ENCODE peak calls at places on chromosomes 13 and 19, in nine cellular contexts. S, Q, X, N, F, O, A, P and L are unnamed samples.
A peak's percentile ranks its signal among the peaks of the same experiment; 100 is the strongest.

GRCh38 chr19:40613669-40614594 is 12.8 kb downstream of the LTBP4 start:
- DNase-seq in S (peak; percentile 91), Q (peak; percentile 81), X (peak; percentile 96), N (peak; percentile 82), F (peak; percentile 77), O (peak; percentile 77), A (peak; percentile 82), P (peak; percentile 67), L (peak; percentile 80)

GRCh38 chr19:35552534-35553384 is 7.3 kb downstream of the TMEM147 start:
- DNase-seq in S (no peak), Q (no peak), X (no peak), N (no peak), F (no peak), O (no peak), A (no peak), P (no peak), L (no peak)

GRCh38 chr13:89953581-89953980 is 1393.9 kb upstream of the MIR17HG start:
- DNase-seq in S (no peak), Q (no peak), X (no peak), N (no peak), F (no peak), O (no peak), A (no peak), P (no peak), L (no peak)

GRCh38 chr19:6464070-6464873 is at the start of gene CRB3:
- DNase-seq in S (no peak), Q (peak; percentile 66), X (peak; percentile 99), N (no peak), F (no peak), O (peak; percentile 90), A (no peak), P (no peak), L (no peak)

GRCh38 chr19:4523306-4524110 is 5.2 kb upstream of the PLIN4 start:
- DNase-seq in S (peak; percentile 76), Q (no peak), X (peak; percentile 62), N (no peak), F (no peak), O (no peak), A (peak; percentile 39), P (no peak), L (peak; percentile 87)

GRCh38 chr13:59906413-59907027 is 257.2 kb downstream of the DIAPH3 start:
- DNase-seq in S (no peak), Q (no peak), X (no peak), N (no peak), F (no peak), O (no peak), A (no peak), P (peak; percentile 8), L (no peak)

GRCh38 chr19:46412034-46412982 is 1.1 kb downstream of the CCDC8 start:
- DNase-seq in S (no peak), Q (no peak), X (no peak), N (no peak), F (no peak), O (no peak), A (no peak), P (no peak), L (peak; percentile 20)

GRCh38 chr13:21232196-21232595 is 55.7 kb downstream of the MRPL57 start:
- DNase-seq in S (no peak), Q (no peak), X (no peak), N (no peak), F (no peak), O (no peak), A (no peak), P (peak; percentile 6), L (peak; percentile 62)

GRCh38 chr19:45515807-45516401 is 8.6 kb downstream of the VASP start:
- DNase-seq in S (no peak), Q (no peak), X (peak; percentile 81), N (no peak), F (no peak), O (no peak), A (no peak), P (no peak), L (no peak)

GRCh38 chr19:11269408-11269807 is 7.1 kb upstream of the DOCK6 start:
- DNase-seq in S (no peak), Q (no peak), X (no peak), N (no peak), F (no peak), O (no peak), A (no peak), P (no peak), L (no peak)

GRCh38 chr19:2416321-2417097 is 10.9 kb downstream of the TIMM13 start:
- DNase-seq in S (no peak), Q (no peak), X (no peak), N (no peak), F (no peak), O (no peak), A (no peak), P (no peak), L (no peak)

GRCh38 chr13:33261426-33262068 is 24.0 kb downstream of the STARD13 start:
- DNase-seq in S (no peak), Q (no peak), X (no peak), N (no peak), F (no peak), O (no peak), A (no peak), P (no peak), L (no peak)

GRCh38 chr19:57807541-57807940 is 7.2 kb downstream of the ZNF552 start:
- DNase-seq in S (no peak), Q (no peak), X (no peak), N (no peak), F (no peak), O (no peak), A (no peak), P (no peak), L (no peak)

GRCh38 chr13:20495087-20496023 is 30.3 kb downstream of the CRYL1 start:
- DNase-seq in S (peak; percentile 72), Q (peak; percentile 33), X (no peak), N (peak; percentile 55), F (peak; percentile 57), O (peak; percentile 67), A (peak; percentile 67), P (peak; percentile 39), L (no peak)

DNA sequence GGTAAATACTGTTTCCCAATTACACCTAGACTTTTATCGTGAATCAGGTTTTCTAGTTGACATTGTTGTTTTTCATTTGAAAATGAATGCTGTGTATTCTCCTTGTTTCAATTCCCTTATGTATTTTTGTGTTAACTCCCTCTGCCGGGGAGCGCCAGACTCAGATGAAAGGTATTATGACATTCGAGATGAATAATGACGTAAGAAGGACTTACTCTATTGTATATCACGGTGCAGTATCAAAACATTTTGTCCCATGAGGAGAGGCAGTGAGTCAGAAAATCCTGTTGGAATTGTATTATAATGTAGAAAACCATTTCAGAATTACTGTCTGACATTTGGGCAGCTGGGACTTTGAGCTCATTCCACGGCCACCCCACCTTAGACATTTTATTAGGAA is 61.6 kb downstream of the LRCH1 start:
- DNase-seq in S (no peak), Q (no peak), X (no peak), N (no peak), F (no peak), O (no peak), A (no peak), P (peak; percentile 54), L (no peak)
- TF ChIP-seq CTCF in S (no peak), Q (no peak), X (no peak), N (no peak), F (peak; percentile 17), O (no peak), A (no peak), P (peak; percentile 47), L (no peak)

GRCh38 chr13:81540777-81541176 is 1199.9 kb upstream of the SPRY2 start:
- DNase-seq in S (no peak), Q (no peak), X (no peak), N (no peak), F (no peak), O (no peak), A (no peak), P (no peak), L (no peak)
- TF ChIP-seq CTCF in S (peak; percentile 14), Q (no peak), X (no peak), N (peak; percentile 18), F (no peak), O (peak; percentile 20), A (no peak), P (no peak), L (no peak)

DNA sequence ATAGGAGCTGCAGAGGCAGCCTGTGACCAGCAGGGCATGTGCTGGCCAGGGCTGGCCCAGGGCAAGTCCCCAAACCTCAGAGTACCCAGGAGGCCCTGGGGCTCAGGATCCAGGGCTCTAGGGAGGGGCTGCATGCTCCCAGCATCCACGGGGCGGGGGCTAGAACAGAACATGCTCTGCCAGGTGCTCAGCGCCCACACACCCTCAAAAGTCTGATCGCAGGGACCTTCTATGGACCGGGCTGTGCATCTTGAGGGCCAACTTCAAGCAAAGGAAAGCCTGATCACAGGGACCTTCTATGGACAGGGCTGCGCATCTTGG is 33.5 kb downstream of the ELL start:
- DNase-seq in S (no peak), Q (no peak), X (no peak), N (no peak), F (no peak), O (no peak), A (no peak), P (no peak), L (no peak)
- TF ChIP-seq CTCF in S (no peak), Q (no peak), X (no peak), N (peak; percentile 19), F (peak; percentile 67), O (peak; percentile 12), A (peak; percentile 35), P (peak; percentile 32), L (peak; percentile 40)

GRCh38 chr13:43964698-43965097 is 85.0 kb downstream of the LACC1 start:
- DNase-seq in S (no peak), Q (no peak), X (no peak), N (no peak), F (no peak), O (no peak), A (no peak), P (no peak), L (no peak)
- TF ChIP-seq CTCF in S (no peak), Q (no peak), X (no peak), N (no peak), F (no peak), O (no peak), A (no peak), P (no peak), L (no peak)